ENCODE peak calls at places on chromosomes 3 and 15, in seven cellular contexts. U is H9, N is lower lobe of right lung, T is mesendoderm, D is spleen, E is PC-9, O is DND-41. S is an unnamed sample.

GRCh38 chr3:100354850-100355249 is 20.3 kb downstream of the NIT2 start:
- DNase-seq in O (no peak), D (no peak), U (no peak), N (no peak), E (no peak), T (no peak), S (no peak)

GRCh38 chr3:117892431-117892841 is 1142.2 kb downstream of the IGSF11 start:
- DNase-seq in E (no peak), N (no peak), D (no peak), T (no peak), U (no peak), O (no peak), S (no peak)

GRCh38 chr3:24640330-24640877 is 145.8 kb upstream of the THRB start:
- DNase-seq in D (no peak), O (no peak), E (no peak), U (no peak), N (no peak), T (peak; percentile 32), S (no peak)

GRCh38 chr3:5061218-5061569 is 60.9 kb upstream of the ARL8B start:
- DNase-seq in N (no peak), E (no peak), T (no peak), U (no peak), D (no peak), O (no peak), S (no peak)

GRCh38 chr3:182682263-182683229 is 110.8 kb upstream of the ATP11B start:
- DNase-seq in N (peak; percentile 59), E (peak; percentile 52), O (peak; percentile 10), T (peak; percentile 80), U (peak; percentile 77), D (peak; percentile 89), S (no peak)

GRCh38 chr3:125154800-125155269 is 57.7 kb downstream of the SLC12A8 start:
- DNase-seq in E (no peak), O (no peak), D (no peak), T (no peak), N (no peak), U (no peak), S (no peak)

GRCh38 chr15:62430056-62430455 is 265.0 kb upstream of the C2CD4B start:
- DNase-seq in N (no peak), O (no peak), U (no peak), T (no peak), D (no peak), E (no peak), S (no peak)

GRCh38 chr15:43879386-43880355 is 52.9 kb downstream of the WDR76 start:
- DNase-seq in E (no peak), T (no peak), U (no peak), D (no peak), N (no peak), O (no peak), S (no peak)

GRCh38 chr3:8759038-8759755 is 10.2 kb downstream of the OXTR start:
- DNase-seq in T (no peak), N (no peak), E (no peak), U (peak; percentile 17), O (no peak), D (no peak), S (no peak)

GRCh38 chr3:10875914-10876313 is 59.9 kb downstream of the SLC6A11 start:
- DNase-seq in D (no peak), E (no peak), U (no peak), N (no peak), T (no peak), O (no peak), S (no peak)

GRCh38 chr3:87167634-87168456 is 59.3 kb upstream of the CHMP2B start:
- DNase-seq in U (no peak), E (no peak), D (no peak), T (peak; percentile 49), O (peak; percentile 39), N (no peak), S (no peak)

GRCh38 chr15:31489801-31490646 is 163.4 kb downstream of the KLF13 start:
- DNase-seq in E (no peak), O (peak; percentile 46), N (no peak), T (peak; percentile 63), U (peak; percentile 58), D (peak; percentile 81), S (peak; percentile 89)

GRCh38 chr3:197002701-197003454 is 26.7 kb downstream of the MELTF start:
- DNase-seq in T (peak; percentile 59), E (no peak), O (peak; percentile 70), D (peak; percentile 96), U (peak; percentile 55), N (peak; percentile 92), S (no peak)

GRCh38 chr15:90774731-90775521 is 57.8 kb downstream of the BLM start:
- DNase-seq in N (no peak), O (no peak), U (no peak), E (peak; percentile 61), D (no peak), T (no peak), S (no peak)

GRCh38 chr3:188529228-188529627 is 375.3 kb downstream of the LPP start:
- DNase-seq in N (no peak), U (no peak), O (no peak), T (no peak), D (no peak), E (no peak), S (no peak)

GRCh38 chr15:89035658-89036057 is 52.6 kb upstream of the ABHD2 start:
- DNase-seq in O (no peak), D (no peak), U (no peak), E (no peak), T (no peak), N (no peak), S (no peak)

GRCh38 chr3:131072845-131073244 is 46.2 kb downstream of the NEK11 start:
- DNase-seq in E (no peak), D (no peak), T (peak; percentile 15), O (no peak), N (no peak), U (no peak), S (no peak)

GRCh38 chr3:192445768-192446644 is 281.3 kb downstream of the FGF12 start:
- DNase-seq in O (no peak), U (no peak), N (no peak), E (no peak), T (peak; percentile 25), D (no peak), S (no peak)

GRCh38 chr3:129927072-129927471 is 33.6 kb upstream of the TMCC1 start:
- DNase-seq in U (no peak), T (no peak), D (peak; percentile 49), N (no peak), O (no peak), E (no peak), S (no peak)

GRCh38 chr3:135145581-135145980 is 350.5 kb downstream of the EPHB1 start:
- DNase-seq in O (no peak), D (no peak), T (no peak), N (no peak), E (no peak), U (no peak), S (no peak)

GRCh38 chr3:124520970-124521369 is 209.3 kb upstream of the UMPS start:
- DNase-seq in N (no peak), E (no peak), D (no peak), U (no peak), O (no peak), T (no peak), S (no peak)

GRCh38 chr3:60584250-60584649 is 667.0 kb downstream of the FHIT start:
- DNase-seq in E (no peak), O (no peak), U (no peak), T (no peak), D (no peak), N (no peak), S (no peak)

GRCh38 chr3:99842826-99843589 is 25.3 kb downstream of the CMSS1 start:
- DNase-seq in N (no peak), T (peak; percentile 60), U (no peak), D (no peak), O (no peak), E (peak; percentile 64), S (no peak)

GRCh38 chr3:9820944-9821343 is 10.9 kb downstream of the TTLL3 start:
- DNase-seq in N (no peak), T (peak; percentile 76), D (no peak), U (peak; percentile 55), E (peak; percentile 36), O (no peak), S (no peak)

GRCh38 chr3:115885621-115886020 is 262.3 kb downstream of the GAP43 start:
- DNase-seq in D (no peak), N (no peak), T (peak; percentile 40), E (no peak), O (no peak), U (no peak), S (no peak)

DNA sequence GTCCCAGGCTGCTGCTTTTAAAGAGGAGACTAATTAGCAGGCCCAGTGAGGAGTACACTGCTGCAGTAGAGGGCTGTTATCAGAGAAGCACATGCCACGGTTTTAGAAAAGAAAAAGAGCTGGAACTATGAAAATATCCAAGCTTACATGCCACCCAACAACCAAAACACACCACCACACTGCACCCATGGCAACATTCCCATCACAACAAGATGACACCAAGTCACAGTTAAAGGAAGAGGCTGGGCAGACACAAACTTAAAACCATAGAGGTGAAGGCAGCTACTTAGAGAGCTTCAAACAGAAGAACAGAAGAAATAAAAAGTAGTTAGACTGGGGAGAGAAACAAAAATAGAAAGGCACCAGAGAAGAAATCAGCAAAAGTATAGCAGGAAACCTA is 37.0 kb downstream of the NPTN start:
- DNase-seq in U (no peak), N (no peak), T (peak; percentile 42), D (no peak), E (no peak), O (no peak), S (no peak)
- H3K27ac ChIP-seq in U (no peak overlapping the region), N (no peak overlapping the region), T (no peak overlapping the region), D (no peak overlapping the region), E (no peak overlapping the region), O (no peak overlapping the region), S (peak overlapping the region; percentile 80)

GRCh38 chr15:98714906-98715305 is 66.6 kb downstream of the IGF1R start:
- DNase-seq in T (no peak), U (no peak), O (no peak), E (no peak), N (no peak), D (no peak), S (no peak)
- H3K27ac ChIP-seq in T (no peak overlapping the region), U (no peak overlapping the region), O (no peak overlapping the region), E (no peak overlapping the region), N (no peak overlapping the region), D (no peak overlapping the region), S (no peak overlapping the region)

DNA sequence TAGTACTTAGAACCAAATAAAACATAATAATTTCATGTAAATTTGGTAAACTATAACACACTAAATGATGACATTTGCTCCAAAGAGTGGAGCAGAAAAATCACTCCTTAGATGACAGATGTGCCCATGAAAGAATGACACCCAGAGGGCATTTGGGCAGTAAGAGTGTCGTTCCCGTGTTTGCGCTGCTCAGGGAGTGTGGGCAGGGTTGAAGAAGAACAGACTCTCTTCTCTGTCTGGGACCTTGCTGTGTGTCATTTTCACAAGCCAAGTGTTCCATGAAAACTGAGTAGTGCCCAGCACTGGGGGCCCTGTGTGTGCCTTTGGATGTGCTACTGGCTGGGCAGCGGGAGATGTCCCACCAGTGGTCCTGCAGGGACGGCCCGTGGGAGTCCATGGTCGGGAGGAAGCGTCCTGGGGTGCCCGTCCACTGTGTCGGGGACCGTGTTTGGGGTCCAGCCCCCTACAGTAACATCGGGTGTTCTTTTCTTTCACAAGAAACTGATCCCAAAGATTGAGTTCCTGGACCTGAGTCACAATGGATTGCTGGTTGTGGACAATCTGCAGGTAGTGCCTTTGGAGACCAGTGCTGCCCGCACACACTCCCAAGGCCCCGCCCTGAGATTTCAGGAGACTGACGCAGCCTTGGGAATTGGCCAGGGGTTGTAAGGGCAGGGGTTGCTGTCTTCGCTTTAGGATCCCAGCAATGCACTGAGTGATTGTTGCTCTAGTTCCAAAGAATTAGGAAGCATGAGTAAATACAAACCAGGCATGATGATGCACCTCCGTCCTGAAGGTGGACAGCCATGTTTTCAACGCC is 17.9 kb upstream of the STAB1 start:
- DNase-seq in O (no peak), D (no peak), N (no peak), E (no peak), U (no peak), T (no peak), S (no peak)
- H3K27ac ChIP-seq in O (no peak overlapping the region), D (no peak overlapping the region), N (no peak overlapping the region), E (no peak overlapping the region), U (no peak overlapping the region), T (no peak overlapping the region), S (no peak overlapping the region)

GRCh38 chr3:72529084-72529483 is 319.2 kb downstream of the SHQ1 start:
- DNase-seq in U (no peak), D (no peak), O (no peak), T (no peak), E (no peak), N (no peak), S (no peak)
- H3K27ac ChIP-seq in U (no peak overlapping the region), D (no peak overlapping the region), O (no peak overlapping the region), T (no peak overlapping the region), E (no peak overlapping the region), N (no peak overlapping the region), S (no peak overlapping the region)

S was measured in esophagus muscularis mucosa.